ENCODE peak calls at places on chromosomes 16 and 17, in six cellular contexts. Q is cardiac muscle cell, W is pulmonary artery endothelial cell, B is islet precursor cell, N is heart left ventricle, V is esophagus muscularis mucosa. U is an unnamed sample.

GRCh38 chr17:74862108-74862901 is 2.6 kb upstream of the GRIN2C start:
- DNase-seq in N (peak), B (peak), Q (peak), V (no peak), W (no peak), U (peak)

GRCh38 chr17:3049705-3050295 is 13.6 kb downstream of the OR1D5 start:
- DNase-seq in W (no peak), Q (no peak), V (no peak), B (peak), N (no peak), U (no peak)

GRCh38 chr16:49859139-49859947 is 3.4 kb upstream of the ZNF423 start:
- DNase-seq in N (peak), B (no peak), Q (peak), W (no peak), V (no peak), U (no peak)

GRCh38 chr16:89549007-89549700 is 11.3 kb upstream of the RPL13 start:
- DNase-seq in B (no peak), V (no peak), W (no peak), N (no peak), Q (no peak), U (no peak)

GRCh38 chr17:56424543-56425044 is 168.9 kb upstream of the NOG start:
- DNase-seq in V (no peak), W (no peak), B (no peak), Q (no peak), N (no peak), U (no peak)

GRCh38 chr16:89931305-89931896 is 8.3 kb downstream of the TUBB3 start:
- DNase-seq in Q (no peak), N (no peak), W (no peak), V (no peak), B (no peak), U (no peak)

GRCh38 chr16:24041834-24042631 is 206.2 kb downstream of the PRKCB start:
- DNase-seq in B (peak), N (peak), Q (peak), V (no peak), W (peak), U (no peak)

GRCh38 chr16:21150375-21151001 is at the start of gene DNAH3:
- DNase-seq in B (no peak), Q (peak), V (no peak), W (no peak), N (no peak), U (peak)

GRCh38 chr16:85419503-85420408 is 193.4 kb upstream of the GSE1 start:
- DNase-seq in V (no peak), Q (no peak), N (peak), W (no peak), B (no peak), U (no peak)

GRCh38 chr16:22297114-22297870 is at the start of gene POLR3E:
- DNase-seq in B (peak), Q (peak), V (peak), W (peak), N (peak), U (peak)

GRCh38 chr16:65672960-65673359 is 551.1 kb upstream of the CDH11 start:
- DNase-seq in W (no peak), Q (peak), B (no peak), N (no peak), V (no peak), U (no peak)

GRCh38 chr17:51764387-51764971 is 394.0 kb downstream of the CA10 start:
- DNase-seq in Q (peak), N (no peak), V (no peak), B (peak), W (peak), U (peak)

GRCh38 chr16:10661737-10662136 is 33.0 kb downstream of the TEKT5 start:
- DNase-seq in Q (no peak), B (no peak), W (no peak), N (no peak), V (no peak), U (no peak)

GRCh38 chr16:31267332-31268032 is 7.7 kb downstream of the ITGAM start:
- DNase-seq in N (no peak), B (no peak), Q (no peak), W (no peak), V (no peak), U (no peak)

GRCh38 chr17:2423271-2423670 is 22.4 kb upstream of the MNT start:
- DNase-seq in B (no peak), Q (no peak), N (no peak), V (no peak), W (no peak), U (peak)

GRCh38 chr16:86044241-86044671 is 145.3 kb downstream of the IRF8 start:
- DNase-seq in N (no peak), V (no peak), W (peak), Q (peak), B (peak), U (no peak)

GRCh38 chr17:58487589-58488427 is at the start of gene HSF5:
- DNase-seq in N (peak), B (no peak), V (peak), W (no peak), Q (peak), U (no peak)

GRCh38 chr16:85202631-85203461 is 90.6 kb upstream of the CIBAR2 start:
- DNase-seq in V (no peak), B (peak), W (no peak), N (peak), Q (peak), U (no peak)

GRCh38 chr17:60128171-60128859 is 21.5 kb upstream of the CA4 start:
- DNase-seq in W (no peak), B (no peak), N (no peak), V (no peak), Q (no peak), U (no peak)

GRCh38 chr17:68461122-68461539 is 3.8 kb upstream of the WIPI1 start:
- DNase-seq in N (no peak), W (no peak), B (no peak), Q (no peak), V (no peak), U (no peak)